ENCODE peak calls at places on chromosomes 1 and 21, in six cellular contexts. M, K, F, I, P and H are unnamed samples.

GRCh38 chr1:184622136-184622823 is 132.4 kb downstream of the EDEM3 start:
- DNase-seq in M (peak; percentile 89), K (peak; percentile 55), F (peak; percentile 48), I (peak; percentile 95), P (peak; percentile 47), H (peak; percentile 80)

GRCh38 chr1:13783551-13783950 is 83.6 kb downstream of the PRDM2 start:
- DNase-seq in M (no peak), F (peak; percentile 53), P (no peak), I (no peak), K (no peak), H (no peak)

GRCh38 chr21:28798798-28799197 is 193.9 kb downstream of the LTN1 start:
- DNase-seq in P (no peak), K (no peak), F (no peak), I (no peak), M (no peak), H (no peak)

GRCh38 chr1:208135354-208135753 is 108.8 kb downstream of the PLXNA2 start:
- DNase-seq in I (no peak), P (no peak), M (no peak), F (peak; percentile 36), K (no peak), H (no peak)

GRCh38 chr1:145927073-145927886 is at the start of gene RBM8A:
- DNase-seq in F (peak; percentile 99), K (peak; percentile 98), P (peak; percentile 93), I (peak; percentile 96), M (peak; percentile 96), H (peak; percentile 98)

GRCh38 chr21:41725421-41726021 is 41.3 kb downstream of the RIPK4 start:
- DNase-seq in P (no peak), M (peak; percentile 56), K (no peak), I (peak; percentile 55), F (no peak), H (no peak)

GRCh38 chr1:11598461-11598860 is 55.8 kb downstream of the FBXO2 start:
- DNase-seq in F (no peak), K (no peak), M (no peak), I (no peak), P (no peak), H (no peak)

GRCh38 chr1:6486433-6487011 is 4.9 kb downstream of the PLEKHG5 start:
- DNase-seq in K (peak; percentile 86), P (peak; percentile 69), M (peak; percentile 91), F (peak; percentile 92), I (peak; percentile 84), H (peak; percentile 89)

GRCh38 chr1:205186191-205186590 is 25.3 kb downstream of the DSTYK start:
- DNase-seq in F (no peak), K (no peak), M (no peak), I (no peak), P (no peak), H (no peak)

GRCh38 chr1:11713095-11713494 is 21.6 kb downstream of the DRAXIN start:
- DNase-seq in I (no peak), P (no peak), F (no peak), M (no peak), K (no peak), H (no peak)

GRCh38 chr1:44655609-44656008 is 18.7 kb downstream of the TMEM53 start:
- DNase-seq in K (peak; percentile 29), F (peak; percentile 22), P (no peak), M (peak; percentile 56), I (no peak), H (peak; percentile 41)

GRCh38 chr1:150579110-150579954 is at the start of gene MCL1:
- DNase-seq in F (peak; percentile 97), M (peak; percentile 97), P (peak; percentile 73), K (peak; percentile 97), I (peak; percentile 93), H (peak; percentile 95)

GRCh38 chr1:95716097-95716496 is 482.1 kb downstream of the RWDD3 start:
- DNase-seq in I (no peak), P (no peak), M (no peak), K (no peak), F (no peak), H (no peak)

GRCh38 chr1:15680614-15681345 is 3.3 kb upstream of the PLEKHM2 start:
- DNase-seq in M (peak; percentile 62), K (peak; percentile 16), F (no peak), I (no peak), P (no peak), H (no peak)

GRCh38 chr21:14403681-14404318 is 20.9 kb upstream of the HSPA13 start:
- DNase-seq in I (no peak), K (no peak), P (no peak), F (peak; percentile 52), M (no peak), H (no peak)

GRCh38 chr1:167412072-167412471 is 106.3 kb downstream of the CD247 start:
- DNase-seq in K (peak; percentile 80), P (no peak), M (no peak), F (no peak), I (no peak), H (no peak)

GRCh38 chr1:15929258-15929935 is 46.5 kb downstream of the ZBTB17 start:
- DNase-seq in F (no peak), I (no peak), M (no peak), K (peak; percentile 48), P (no peak), H (no peak)

GRCh38 chr21:32130031-32130891 is 148.6 kb downstream of the MIS18A start:
- DNase-seq in F (no peak), K (no peak), P (no peak), I (no peak), M (no peak), H (no peak)

GRCh38 chr1:58545591-58546519 is 671 bp downstream of the OMA1 start:
- DNase-seq in M (peak; percentile 92), K (peak; percentile 88), P (peak; percentile 55), F (peak; percentile 81), I (peak; percentile 77), H (peak; percentile 84)

GRCh38 chr1:17348593-17349234 is 23.3 kb upstream of the PADI6 start:
- DNase-seq in K (no peak), F (no peak), M (no peak), I (no peak), P (no peak), H (no peak)

GRCh38 chr1:247301176-247301540 is 30.5 kb downstream of the ZNF496 start:
- DNase-seq in M (no peak), K (no peak), P (no peak), I (no peak), F (no peak), H (no peak)

GRCh38 chr1:14652840-14653239 is 54.4 kb downstream of the KAZN start:
- DNase-seq in M (no peak), P (no peak), K (no peak), I (no peak), F (no peak), H (no peak)

GRCh38 chr1:110638556-110638955 is 32.4 kb upstream of the KCNA2 start:
- DNase-seq in P (no peak), K (no peak), M (no peak), F (no peak), I (no peak), H (no peak)
- H3K27me3 ChIP-seq in P (no peaks in the 10 kb centered on the region), K (no peaks in the 10 kb centered on the region), M (no peaks in the 10 kb centered on the region), F (no peaks in the 10 kb centered on the region), I (no peaks in the 10 kb centered on the region), H (no peaks in the 10 kb centered on the region)

GRCh38 chr1:158998037-158998780 is 11.5 kb upstream of the IFI16 start:
- DNase-seq in P (no peak), K (no peak), F (no peak), I (no peak), M (no peak), H (no peak)

GRCh38 chr1:159000070-159000409 is 9.7 kb upstream of the IFI16 start:
- DNase-seq in F (no peak), K (no peak), I (no peak), P (no peak), M (no peak), H (no peak)

GRCh38 chr1:158999301-159000069 is 10.2 kb upstream of the IFI16 start:
- DNase-seq in I (peak; percentile 85), M (peak; percentile 84), P (no peak), F (peak; percentile 88), K (peak; percentile 69), H (peak; percentile 96)

GRCh38 chr1:158998781-158999161 is 10.9 kb upstream of the IFI16 start:
- DNase-seq in F (peak; percentile 71), I (peak; percentile 45), K (peak; percentile 54), P (no peak), M (peak; percentile 72), H (peak; percentile 82)

DNA sequence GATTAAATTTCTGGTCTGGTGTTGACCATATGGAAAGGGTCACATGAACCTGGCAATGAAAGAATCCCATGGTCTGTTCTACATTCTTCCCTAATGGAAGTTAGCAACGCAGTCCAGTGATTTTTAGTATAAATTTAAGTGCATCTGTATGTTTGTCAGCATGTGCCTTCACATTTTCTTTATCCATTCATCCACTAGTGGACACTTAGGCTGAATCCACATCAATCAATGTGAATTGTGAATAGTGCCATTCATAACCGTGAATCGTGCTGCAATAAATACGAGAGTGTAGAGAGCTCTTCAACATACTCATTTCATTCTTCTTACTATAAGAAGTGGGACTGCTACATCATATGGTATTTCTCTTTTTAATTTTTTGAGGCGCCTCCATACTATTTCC is 12.7 kb upstream of the IFI16 start:
- DNase-seq in F (no peak), P (no peak), M (no peak), K (no peak), I (no peak), H (no peak)
- H3K27me3 ChIP-seq in F (no peaks in the 10 kb centered on the region), P (no peaks in the 10 kb centered on the region), M (no peaks in the 10 kb centered on the region), K (no peaks in the 10 kb centered on the region), I (no peaks in the 10 kb centered on the region), H (no peaks in the 10 kb centered on the region)

DNA sequence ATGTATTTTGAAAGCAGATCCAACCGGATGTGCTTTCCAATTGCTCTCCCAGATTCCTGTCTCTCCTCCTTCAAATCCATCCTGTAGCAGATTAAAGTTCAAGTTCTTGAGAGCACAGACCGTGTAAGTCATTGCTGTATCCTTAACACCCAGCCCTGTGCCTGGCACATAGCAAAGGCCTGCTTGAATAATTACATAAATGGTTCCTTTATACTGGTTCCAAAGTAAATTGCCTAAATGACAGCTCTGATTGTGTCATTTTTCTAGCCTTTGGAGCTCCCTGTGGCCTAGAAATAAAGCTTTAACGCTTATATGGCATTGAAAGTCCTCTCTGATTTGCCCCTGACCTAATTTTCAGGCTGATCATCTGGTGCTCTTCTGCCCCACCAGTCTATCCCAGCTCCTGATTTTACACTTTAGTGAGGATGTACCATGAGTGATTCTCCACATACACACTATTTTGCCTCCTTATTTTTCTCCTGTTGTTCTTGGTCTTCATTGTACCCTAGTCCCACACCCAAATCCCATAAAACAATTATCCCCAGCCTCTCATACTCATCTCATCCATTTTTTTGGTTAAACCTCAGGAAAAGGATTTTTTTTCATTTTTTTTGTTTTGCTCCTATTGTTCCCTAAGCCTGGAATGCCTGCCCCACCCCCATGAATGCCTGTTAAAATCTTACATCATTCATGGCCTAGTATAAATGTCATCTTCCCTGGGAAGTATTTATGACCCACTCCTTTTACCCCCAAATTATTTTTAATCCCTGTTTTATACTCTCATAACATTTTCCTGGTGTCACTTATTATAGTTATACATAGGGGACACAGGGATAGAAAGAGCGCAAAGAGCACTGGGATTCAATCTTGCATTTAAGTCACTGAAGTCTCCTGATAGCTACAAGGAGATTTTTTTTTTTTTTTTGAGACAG is 4.7 kb upstream of the LINGO4 start:
- DNase-seq in M (no peak), I (no peak), P (no peak), K (peak; percentile 63), F (no peak), H (no peak)
- H3K27me3 ChIP-seq in M (no peaks in the 10 kb centered on the region), I (no peaks in the 10 kb centered on the region), P (no peaks in the 10 kb centered on the region), K (no peaks in the 10 kb centered on the region), F (peaks cover 21% of the 10 kb centered on the region), H (no peaks in the 10 kb centered on the region)

DNA sequence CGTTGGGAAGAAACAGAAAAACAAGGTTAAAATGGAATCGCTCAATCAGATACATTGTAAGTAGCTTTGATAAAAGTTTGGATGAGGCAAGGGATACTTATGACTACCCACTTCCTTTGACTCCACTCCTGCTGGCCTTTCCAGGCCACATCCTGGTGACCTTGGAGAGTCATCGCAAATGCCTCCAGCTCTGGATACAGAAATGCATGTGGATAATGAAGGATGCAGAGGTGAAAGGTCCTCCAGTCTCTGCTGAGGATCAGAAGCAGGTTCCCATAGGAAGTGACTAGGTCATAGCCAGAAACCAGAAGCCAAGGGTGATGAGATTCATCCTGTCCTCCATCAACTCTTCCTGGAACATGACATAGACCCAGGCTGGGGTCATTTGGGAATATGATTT is 6.2 kb upstream of the CAMK1G start:
- DNase-seq in M (no peak), F (no peak), I (no peak), K (no peak), P (no peak), H (no peak)
- H3K27me3 ChIP-seq in M (peaks cover 3% of the 10 kb centered on the region), F (no peaks in the 10 kb centered on the region), I (no peaks in the 10 kb centered on the region), K (no peaks in the 10 kb centered on the region), P (no peaks in the 10 kb centered on the region), H (no peaks in the 10 kb centered on the region)